ENCODE peak calls at places on chromosomes 13 and 19, in six cellular contexts. One of them, this sample, is unnamed.
A peak's percentile ranks its signal among the peaks of the same experiment; 100 is the strongest.

GRCh38 chr13:65808061-65808460 is 1422.1 kb downstream of the PCDH9 start:
- DNase-seq in activated CD4-positive, CD25-positive, alpha-beta regulatory T cell: no peak
- DNase-seq in AG04450: no peak
- DNase-seq in stimulated activated CD4-positive, alpha-beta T cell treated with anti-CD3 and anti-CD28 coated beads, Interleukin-4, amount 100 ng/mL, for 48 hours: no peak
- DNase-seq in heart right ventricle: no peak
- DNase-seq in sciatic nerve: no peak
- DNase-seq in this sample: no peak

GRCh38 chr19:49064029-49064629 is 489 bp downstream of the NTF4 start:
- DNase-seq in stimulated activated CD4-positive, alpha-beta T cell treated with anti-CD3 and anti-CD28 coated beads, Interleukin-4, amount 100 ng/mL, for 48 hours: no peak
- DNase-seq in AG04450: no peak
- DNase-seq in activated CD4-positive, CD25-positive, alpha-beta regulatory T cell: no peak
- DNase-seq in heart right ventricle: no peak
- DNase-seq in sciatic nerve: no peak
- DNase-seq in this sample: no peak

GRCh38 chr13:51873419-51873818 is 11.7 kb downstream of the CCDC70 start:
- DNase-seq in sciatic nerve: no peak
- DNase-seq in activated CD4-positive, CD25-positive, alpha-beta regulatory T cell: no peak
- DNase-seq in stimulated activated CD4-positive, alpha-beta T cell treated with anti-CD3 and anti-CD28 coated beads, Interleukin-4, amount 100 ng/mL, for 48 hours: no peak
- DNase-seq in heart right ventricle: no peak
- DNase-seq in AG04450: no peak
- DNase-seq in this sample: no peak

GRCh38 chr13:41652735-41653361 is 195.5 kb downstream of the RGCC start:
- DNase-seq in heart right ventricle: peak; percentile 42
- DNase-seq in stimulated activated CD4-positive, alpha-beta T cell treated with anti-CD3 and anti-CD28 coated beads, Interleukin-4, amount 100 ng/mL, for 48 hours: no peak
- DNase-seq in AG04450: peak; percentile 42
- DNase-seq in activated CD4-positive, CD25-positive, alpha-beta regulatory T cell: peak; percentile 11
- DNase-seq in sciatic nerve: no peak
- DNase-seq in this sample: peak; percentile 3

GRCh38 chr13:94342436-94343242 is 136.8 kb downstream of the DCT start:
- DNase-seq in sciatic nerve: no peak
- DNase-seq in activated CD4-positive, CD25-positive, alpha-beta regulatory T cell: no peak
- DNase-seq in AG04450: no peak
- DNase-seq in heart right ventricle: no peak
- DNase-seq in stimulated activated CD4-positive, alpha-beta T cell treated with anti-CD3 and anti-CD28 coated beads, Interleukin-4, amount 100 ng/mL, for 48 hours: no peak
- DNase-seq in this sample: no peak

GRCh38 chr19:38784224-38784623 is 4.8 kb upstream of the LGALS7B start:
- DNase-seq in stimulated activated CD4-positive, alpha-beta T cell treated with anti-CD3 and anti-CD28 coated beads, Interleukin-4, amount 100 ng/mL, for 48 hours: no peak
- DNase-seq in AG04450: no peak
- DNase-seq in activated CD4-positive, CD25-positive, alpha-beta regulatory T cell: no peak
- DNase-seq in heart right ventricle: no peak
- DNase-seq in sciatic nerve: no peak
- DNase-seq in this sample: no peak

GRCh38 chr13:34065915-34066314 is 248.0 kb downstream of the RFC3 start:
- DNase-seq in stimulated activated CD4-positive, alpha-beta T cell treated with anti-CD3 and anti-CD28 coated beads, Interleukin-4, amount 100 ng/mL, for 48 hours: no peak
- DNase-seq in heart right ventricle: no peak
- DNase-seq in AG04450: no peak
- DNase-seq in sciatic nerve: no peak
- DNase-seq in activated CD4-positive, CD25-positive, alpha-beta regulatory T cell: no peak
- DNase-seq in this sample: no peak

GRCh38 chr19:17260842-17261325 is 3.7 kb downstream of the USHBP1 start:
- DNase-seq in AG04450: no peak
- DNase-seq in heart right ventricle: peak; percentile 77
- DNase-seq in activated CD4-positive, CD25-positive, alpha-beta regulatory T cell: peak; percentile 82
- DNase-seq in stimulated activated CD4-positive, alpha-beta T cell treated with anti-CD3 and anti-CD28 coated beads, Interleukin-4, amount 100 ng/mL, for 48 hours: peak; percentile 90
- DNase-seq in sciatic nerve: peak; percentile 88
- DNase-seq in this sample: peak; percentile 93

GRCh38 chr19:12194827-12195500 is 32.1 kb downstream of the ZNF136 start:
- DNase-seq in activated CD4-positive, CD25-positive, alpha-beta regulatory T cell: peak; percentile 30
- DNase-seq in sciatic nerve: peak; percentile 83
- DNase-seq in heart right ventricle: peak; percentile 90
- DNase-seq in stimulated activated CD4-positive, alpha-beta T cell treated with anti-CD3 and anti-CD28 coated beads, Interleukin-4, amount 100 ng/mL, for 48 hours: peak; percentile 73
- DNase-seq in AG04450: peak; percentile 8
- DNase-seq in this sample: no peak

GRCh38 chr13:58048670-58049069 is 417.1 kb downstream of the PCDH17 start:
- DNase-seq in stimulated activated CD4-positive, alpha-beta T cell treated with anti-CD3 and anti-CD28 coated beads, Interleukin-4, amount 100 ng/mL, for 48 hours: no peak
- DNase-seq in activated CD4-positive, CD25-positive, alpha-beta regulatory T cell: no peak
- DNase-seq in sciatic nerve: no peak
- DNase-seq in AG04450: no peak
- DNase-seq in heart right ventricle: no peak
- DNase-seq in this sample: no peak

This sample was measured in GM19239.